ENCODE peak calls at places on chromosomes 5 and 9, in four cellular contexts. One of them, this sample, is unnamed.

GRCh38 chr5:30994170-30994569 is 199.3 kb upstream of the CDH6 start:
- DNase-seq in GM12865: no peak
- DNase-seq in central memory CD4-positive, alpha-beta T cell: no peak
- DNase-seq in activated T-cell treated with anti-CD3 and anti-CD28 coated beads, Interleukin-2, amount 50 U/mL, for 1 hour: no peak
- DNase-seq in this sample: no peak

GRCh38 chr5:148469446-148470062 is 85.8 kb downstream of the FBXO38 start:
- DNase-seq in GM12865: no peak
- DNase-seq in activated T-cell treated with anti-CD3 and anti-CD28 coated beads, Interleukin-2, amount 50 U/mL, for 1 hour: no peak
- DNase-seq in central memory CD4-positive, alpha-beta T cell: no peak
- DNase-seq in this sample: no peak

GRCh38 chr9:126974604-126975003 is 60.0 kb downstream of the RALGPS1 start:
- DNase-seq in activated T-cell treated with anti-CD3 and anti-CD28 coated beads, Interleukin-2, amount 50 U/mL, for 1 hour: no peak
- DNase-seq in central memory CD4-positive, alpha-beta T cell: no peak
- DNase-seq in GM12865: no peak
- DNase-seq in this sample: no peak

GRCh38 chr5:62937661-62938558 is 359.3 kb downstream of the LRRC70 start:
- DNase-seq in GM12865: no peak
- DNase-seq in activated T-cell treated with anti-CD3 and anti-CD28 coated beads, Interleukin-2, amount 50 U/mL, for 1 hour: no peak
- DNase-seq in central memory CD4-positive, alpha-beta T cell: no peak
- DNase-seq in this sample: no peak

GRCh38 chr9:106590759-106591505 is 272.0 kb upstream of the ZNF462 start:
- DNase-seq in activated T-cell treated with anti-CD3 and anti-CD28 coated beads, Interleukin-2, amount 50 U/mL, for 1 hour: no peak
- DNase-seq in central memory CD4-positive, alpha-beta T cell: no peak
- DNase-seq in GM12865: no peak
- DNase-seq in this sample: no peak

GRCh38 chr5:20109326-20109725 is 121.3 kb upstream of the CDH18 start:
- DNase-seq in central memory CD4-positive, alpha-beta T cell: no peak
- DNase-seq in GM12865: no peak
- DNase-seq in activated T-cell treated with anti-CD3 and anti-CD28 coated beads, Interleukin-2, amount 50 U/mL, for 1 hour: no peak
- DNase-seq in this sample: no peak

GRCh38 chr5:4817742-4818141 is 322.4 kb upstream of the ADAMTS16 start:
- DNase-seq in GM12865: no peak
- DNase-seq in central memory CD4-positive, alpha-beta T cell: no peak
- DNase-seq in activated T-cell treated with anti-CD3 and anti-CD28 coated beads, Interleukin-2, amount 50 U/mL, for 1 hour: no peak
- DNase-seq in this sample: no peak

GRCh38 chr9:123927625-123928308 is 2.2 kb downstream of the DENND1A start:
- DNase-seq in GM12865: peak; percentile 59
- DNase-seq in central memory CD4-positive, alpha-beta T cell: no peak
- DNase-seq in activated T-cell treated with anti-CD3 and anti-CD28 coated beads, Interleukin-2, amount 50 U/mL, for 1 hour: no peak
- DNase-seq in this sample: peak; percentile 41

GRCh38 chr9:88236531-88237453 is 98.5 kb upstream of the SPATA31C2 start:
- DNase-seq in GM12865: no peak
- DNase-seq in central memory CD4-positive, alpha-beta T cell: no peak
- DNase-seq in activated T-cell treated with anti-CD3 and anti-CD28 coated beads, Interleukin-2, amount 50 U/mL, for 1 hour: no peak
- DNase-seq in this sample: no peak

GRCh38 chr9:99832558-99832864 is 10.8 kb downstream of the NR4A3 start:
- DNase-seq in central memory CD4-positive, alpha-beta T cell: no peak
- DNase-seq in GM12865: no peak
- DNase-seq in activated T-cell treated with anti-CD3 and anti-CD28 coated beads, Interleukin-2, amount 50 U/mL, for 1 hour: no peak
- DNase-seq in this sample: no peak

GRCh38 chr9:133513214-133514088 is 11.3 kb downstream of the MYMK start:
- DNase-seq in central memory CD4-positive, alpha-beta T cell: no peak
- DNase-seq in activated T-cell treated with anti-CD3 and anti-CD28 coated beads, Interleukin-2, amount 50 U/mL, for 1 hour: no peak
- DNase-seq in GM12865: no peak
- DNase-seq in this sample: no peak

GRCh38 chr5:170740586-170741205 is 42.8 kb upstream of the GABRP start:
- DNase-seq in GM12865: no peak
- DNase-seq in central memory CD4-positive, alpha-beta T cell: no peak
- DNase-seq in activated T-cell treated with anti-CD3 and anti-CD28 coated beads, Interleukin-2, amount 50 U/mL, for 1 hour: no peak
- DNase-seq in this sample: no peak

This sample was measured in OCI-LY7.